ENCODE peak calls at places on chromosomes 13 and 19, in seven cellular contexts. One of them, this sample, is unnamed.

GRCh38 chr19:3102239-3103140 is 8.3 kb downstream of the GNA11 start:
- DNase-seq in stomach: no peak
- DNase-seq in RWPE1: no peak
- DNase-seq in putamen: no peak
- DNase-seq in RPMI8226: no peak
- DNase-seq in heart left ventricle: no peak
- DNase-seq in GOT3: no peak
- DNase-seq in this sample: no peak

GRCh38 chr13:113074876-113075275 is 30.7 kb upstream of the F7 start:
- DNase-seq in heart left ventricle: peak
- DNase-seq in RWPE1: no peak
- DNase-seq in putamen: no peak
- DNase-seq in RPMI8226: no peak
- DNase-seq in GOT3: no peak
- DNase-seq in stomach: no peak
- DNase-seq in this sample: no peak

GRCh38 chr13:111387026-111387871 is 66.8 kb downstream of the TEX29 start:
- DNase-seq in stomach: peak
- DNase-seq in heart left ventricle: no peak
- DNase-seq in RPMI8226: no peak
- DNase-seq in GOT3: no peak
- DNase-seq in putamen: peak
- DNase-seq in RWPE1: no peak
- DNase-seq in this sample: no peak

GRCh38 chr19:17536957-17537356 is 18.5 kb upstream of the COLGALT1 start:
- DNase-seq in GOT3: no peak
- DNase-seq in heart left ventricle: no peak
- DNase-seq in RWPE1: no peak
- DNase-seq in stomach: no peak
- DNase-seq in putamen: no peak
- DNase-seq in RPMI8226: no peak
- DNase-seq in this sample: no peak

GRCh38 chr19:14004619-14005380 is 1.3 kb downstream of the RFX1 start:
- DNase-seq in GOT3: no peak
- DNase-seq in RWPE1: no peak
- DNase-seq in putamen: peak
- DNase-seq in RPMI8226: peak
- DNase-seq in heart left ventricle: peak
- DNase-seq in stomach: peak
- DNase-seq in this sample: peak

GRCh38 chr13:64130600-64130999 is 2715.0 kb upstream of the PCDH20 start:
- DNase-seq in putamen: no peak
- DNase-seq in stomach: no peak
- DNase-seq in RWPE1: no peak
- DNase-seq in GOT3: no peak
- DNase-seq in heart left ventricle: no peak
- DNase-seq in RPMI8226: no peak
- DNase-seq in this sample: no peak

GRCh38 chr13:109785141-109785891 is 1.1 kb downstream of the IRS2 start:
- DNase-seq in heart left ventricle: peak
- DNase-seq in RWPE1: no peak
- DNase-seq in GOT3: no peak
- DNase-seq in putamen: no peak
- DNase-seq in stomach: peak
- DNase-seq in RPMI8226: no peak
- DNase-seq in this sample: no peak

GRCh38 chr13:99382428-99383133 is 75.4 kb upstream of the GPR183 start:
- DNase-seq in GOT3: no peak
- DNase-seq in RWPE1: no peak
- DNase-seq in putamen: no peak
- DNase-seq in heart left ventricle: no peak
- DNase-seq in stomach: no peak
- DNase-seq in RPMI8226: no peak
- DNase-seq in this sample: peak

GRCh38 chr19:29810504-29810871 is 1.3 kb upstream of the CCNE1 start:
- DNase-seq in putamen: no peak
- DNase-seq in RPMI8226: peak
- DNase-seq in RWPE1: peak
- DNase-seq in GOT3: no peak
- DNase-seq in stomach: no peak
- DNase-seq in heart left ventricle: peak
- DNase-seq in this sample: no peak

GRCh38 chr13:39483326-39483725 is 119.7 kb downstream of the LHFPL6 start:
- DNase-seq in putamen: no peak
- DNase-seq in RPMI8226: no peak
- DNase-seq in heart left ventricle: no peak
- DNase-seq in GOT3: no peak
- DNase-seq in RWPE1: no peak
- DNase-seq in stomach: no peak
- DNase-seq in this sample: no peak

GRCh38 chr13:74966814-74967213 is 515.2 kb downstream of the TBC1D4 start:
- DNase-seq in RPMI8226: no peak
- DNase-seq in heart left ventricle: no peak
- DNase-seq in stomach: no peak
- DNase-seq in GOT3: no peak
- DNase-seq in RWPE1: no peak
- DNase-seq in putamen: peak
- DNase-seq in this sample: no peak

GRCh38 chr19:42028304-42029216 is 34.5 kb upstream of the ATP1A3 start:
- DNase-seq in putamen: no peak
- DNase-seq in heart left ventricle: peak
- DNase-seq in GOT3: no peak
- DNase-seq in stomach: no peak
- DNase-seq in RWPE1: no peak
- DNase-seq in RPMI8226: no peak
- DNase-seq in this sample: no peak

GRCh38 chr13:19681517-19681916 is 48.1 kb downstream of the MPHOSPH8 start:
- DNase-seq in RPMI8226: no peak
- DNase-seq in stomach: no peak
- DNase-seq in heart left ventricle: no peak
- DNase-seq in putamen: no peak
- DNase-seq in GOT3: no peak
- DNase-seq in RWPE1: no peak
- DNase-seq in this sample: no peak

GRCh38 chr19:49132974-49133609 is 13.7 kb downstream of the PPFIA3 start:
- DNase-seq in GOT3: no peak
- DNase-seq in stomach: peak
- DNase-seq in putamen: no peak
- DNase-seq in RPMI8226: no peak
- DNase-seq in RWPE1: no peak
- DNase-seq in heart left ventricle: peak
- DNase-seq in this sample: no peak

GRCh38 chr13:98158172-98158907 is 15.4 kb downstream of the FARP1 start:
- DNase-seq in putamen: no peak
- DNase-seq in RPMI8226: no peak
- DNase-seq in RWPE1: no peak
- DNase-seq in stomach: no peak
- DNase-seq in GOT3: no peak
- DNase-seq in heart left ventricle: no peak
- DNase-seq in this sample: no peak

GRCh38 chr13:39536274-39536673 is 66.7 kb downstream of the LHFPL6 start:
- DNase-seq in RWPE1: no peak
- DNase-seq in stomach: no peak
- DNase-seq in RPMI8226: no peak
- DNase-seq in putamen: no peak
- DNase-seq in heart left ventricle: no peak
- DNase-seq in GOT3: no peak
- DNase-seq in this sample: no peak

GRCh38 chr13:79912403-79912802 is 428.5 kb downstream of the SPRY2 start:
- DNase-seq in stomach: no peak
- DNase-seq in RPMI8226: no peak
- DNase-seq in heart left ventricle: no peak
- DNase-seq in putamen: no peak
- DNase-seq in GOT3: no peak
- DNase-seq in RWPE1: no peak
- DNase-seq in this sample: no peak

This sample was measured in ascending aorta.